ENCODE peak calls at places on chromosomes 2 and 18, in seven cellular contexts. One of them, this sample, is unnamed.

GRCh38 chr2:121530210-121530562 is 494 bp upstream of the RNU4ATAC start:
- DNase-seq in H9: peak; percentile 89
- DNase-seq in BE2C: peak; percentile 70
- DNase-seq in cardiac fibroblast: peak; percentile 78
- DNase-seq in foreskin keratinocyte: peak; percentile 66
- DNase-seq in RWPE1: peak; percentile 68
- DNase-seq in Calu3: peak; percentile 75
- DNase-seq in this sample: peak; percentile 76

GRCh38 chr18:26460449-26461091 is 87.8 kb downstream of the KCTD1 start:
- DNase-seq in cardiac fibroblast: peak; percentile 78
- DNase-seq in RWPE1: peak; percentile 72
- DNase-seq in Calu3: no peak
- DNase-seq in H9: no peak
- DNase-seq in BE2C: no peak
- DNase-seq in foreskin keratinocyte: peak; percentile 83
- DNase-seq in this sample: no peak

GRCh38 chr2:187461294-187462261 is 13.5 kb upstream of the CALCRL start:
- DNase-seq in foreskin keratinocyte: no peak
- DNase-seq in BE2C: no peak
- DNase-seq in cardiac fibroblast: peak; percentile 41
- DNase-seq in Calu3: no peak
- DNase-seq in H9: peak; percentile 82
- DNase-seq in RWPE1: no peak
- DNase-seq in this sample: no peak

GRCh38 chr2:21939961-21940360 is 816.2 kb downstream of the TDRD15 start:
- DNase-seq in Calu3: no peak
- DNase-seq in BE2C: no peak
- DNase-seq in H9: no peak
- DNase-seq in RWPE1: no peak
- DNase-seq in foreskin keratinocyte: no peak
- DNase-seq in cardiac fibroblast: no peak
- DNase-seq in this sample: no peak

GRCh38 chr2:232562515-232563151 is 12.1 kb downstream of the EIF4E2 start:
- DNase-seq in BE2C: no peak
- DNase-seq in cardiac fibroblast: no peak
- DNase-seq in foreskin keratinocyte: no peak
- DNase-seq in RWPE1: no peak
- DNase-seq in Calu3: no peak
- DNase-seq in H9: no peak
- DNase-seq in this sample: no peak

GRCh38 chr18:35409921-35410320 is 32.8 kb upstream of the ZNF396 start:
- DNase-seq in Calu3: peak; percentile 24
- DNase-seq in RWPE1: peak; percentile 8
- DNase-seq in foreskin keratinocyte: no peak
- DNase-seq in cardiac fibroblast: no peak
- DNase-seq in BE2C: no peak
- DNase-seq in H9: no peak
- DNase-seq in this sample: no peak

GRCh38 chr18:69691008-69691760 is 256.5 kb downstream of the CD226 start:
- DNase-seq in H9: no peak
- DNase-seq in Calu3: no peak
- DNase-seq in BE2C: no peak
- DNase-seq in cardiac fibroblast: no peak
- DNase-seq in foreskin keratinocyte: no peak
- DNase-seq in RWPE1: no peak
- DNase-seq in this sample: no peak

GRCh38 chr2:233349005-233349998 is 5.0 kb upstream of the DGKD start:
- DNase-seq in foreskin keratinocyte: no peak
- DNase-seq in RWPE1: no peak
- DNase-seq in cardiac fibroblast: peak; percentile 31
- DNase-seq in BE2C: peak; percentile 51
- DNase-seq in H9: no peak
- DNase-seq in Calu3: peak; percentile 6
- DNase-seq in this sample: no peak

GRCh38 chr2:30679416-30680088 is 127.7 kb downstream of the CAPN13 start:
- DNase-seq in H9: no peak
- DNase-seq in BE2C: no peak
- DNase-seq in foreskin keratinocyte: no peak
- DNase-seq in cardiac fibroblast: peak; percentile 45
- DNase-seq in Calu3: no peak
- DNase-seq in RWPE1: no peak
- DNase-seq in this sample: no peak

GRCh38 chr2:26846881-26847662 is 860 bp upstream of the DPYSL5 start:
- DNase-seq in cardiac fibroblast: no peak
- DNase-seq in H9: no peak
- DNase-seq in BE2C: peak; percentile 61
- DNase-seq in RWPE1: no peak
- DNase-seq in Calu3: no peak
- DNase-seq in foreskin keratinocyte: no peak
- DNase-seq in this sample: peak; percentile 46

GRCh38 chr18:50240083-50240563 is 26.2 kb downstream of the CFAP53 start:
- DNase-seq in H9: no peak
- DNase-seq in foreskin keratinocyte: peak; percentile 89
- DNase-seq in cardiac fibroblast: no peak
- DNase-seq in Calu3: peak; percentile 60
- DNase-seq in BE2C: no peak
- DNase-seq in RWPE1: peak; percentile 31
- DNase-seq in this sample: no peak

GRCh38 chr2:110116033-110116710 is 550 bp upstream of the MALL start:
- DNase-seq in foreskin keratinocyte: no peak
- DNase-seq in cardiac fibroblast: peak; percentile 90
- DNase-seq in BE2C: no peak
- DNase-seq in Calu3: peak; percentile 67
- DNase-seq in RWPE1: no peak
- DNase-seq in H9: peak; percentile 71
- DNase-seq in this sample: peak; percentile 41

GRCh38 chr18:33751613-33752221 is 173.7 kb downstream of the ASXL3 start:
- DNase-seq in H9: no peak
- DNase-seq in cardiac fibroblast: peak; percentile 38
- DNase-seq in Calu3: no peak
- DNase-seq in RWPE1: no peak
- DNase-seq in foreskin keratinocyte: no peak
- DNase-seq in BE2C: no peak
- DNase-seq in this sample: no peak

GRCh38 chr18:2529154-2529553 is 42.2 kb downstream of the METTL4 start:
- DNase-seq in BE2C: no peak
- DNase-seq in RWPE1: no peak
- DNase-seq in H9: peak; percentile 32
- DNase-seq in Calu3: peak; percentile 9
- DNase-seq in foreskin keratinocyte: peak; percentile 49
- DNase-seq in cardiac fibroblast: peak; percentile 35
- DNase-seq in this sample: no peak

GRCh38 chr2:147033046-147033445 is 811.8 kb upstream of the ACVR2A start:
- DNase-seq in foreskin keratinocyte: no peak
- DNase-seq in RWPE1: no peak
- DNase-seq in H9: no peak
- DNase-seq in BE2C: no peak
- DNase-seq in Calu3: no peak
- DNase-seq in cardiac fibroblast: peak; percentile 34
- DNase-seq in this sample: no peak

GRCh38 chr18:79429785-79430281 is 34.1 kb downstream of the NFATC1 start:
- DNase-seq in cardiac fibroblast: no peak
- DNase-seq in foreskin keratinocyte: no peak
- DNase-seq in H9: no peak
- DNase-seq in Calu3: no peak
- DNase-seq in RWPE1: no peak
- DNase-seq in BE2C: no peak
- DNase-seq in this sample: no peak

GRCh38 chr2:10597956-10598355 is 91.8 kb downstream of the NOL10 start:
- DNase-seq in H9: no peak
- DNase-seq in RWPE1: no peak
- DNase-seq in BE2C: no peak
- DNase-seq in cardiac fibroblast: no peak
- DNase-seq in Calu3: no peak
- DNase-seq in foreskin keratinocyte: peak; percentile 76
- DNase-seq in this sample: no peak

GRCh38 chr2:233404227-233404626 is 49.9 kb downstream of the DGKD start:
- DNase-seq in H9: no peak
- DNase-seq in BE2C: peak; percentile 50
- DNase-seq in RWPE1: no peak
- DNase-seq in foreskin keratinocyte: no peak
- DNase-seq in Calu3: peak; percentile 63
- DNase-seq in cardiac fibroblast: peak; percentile 71
- DNase-seq in this sample: peak; percentile 48

GRCh38 chr18:51300912-51301311 is 103.4 kb upstream of the MEX3C start:
- DNase-seq in RWPE1: no peak
- DNase-seq in Calu3: no peak
- DNase-seq in H9: no peak
- DNase-seq in BE2C: no peak
- DNase-seq in foreskin keratinocyte: no peak
- DNase-seq in cardiac fibroblast: peak; percentile 21
- DNase-seq in this sample: no peak

GRCh38 chr2:152175012-152175367 is 573 bp downstream of the STAM2 start:
- DNase-seq in cardiac fibroblast: no peak
- DNase-seq in BE2C: no peak
- DNase-seq in H9: no peak
- DNase-seq in RWPE1: no peak
- DNase-seq in foreskin keratinocyte: no peak
- DNase-seq in Calu3: no peak
- DNase-seq in this sample: no peak

GRCh38 chr2:46170611-46171385 is 126.4 kb upstream of the EPAS1 start:
- DNase-seq in Calu3: no peak
- DNase-seq in BE2C: peak; percentile 31
- DNase-seq in RWPE1: peak; percentile 26
- DNase-seq in foreskin keratinocyte: peak; percentile 71
- DNase-seq in cardiac fibroblast: no peak
- DNase-seq in H9: no peak
- DNase-seq in this sample: no peak

GRCh38 chr18:25284861-25285574 is 66.9 kb downstream of the ZNF521 start:
- DNase-seq in foreskin keratinocyte: no peak
- DNase-seq in cardiac fibroblast: peak; percentile 88
- DNase-seq in BE2C: no peak
- DNase-seq in Calu3: no peak
- DNase-seq in H9: no peak
- DNase-seq in RWPE1: no peak
- DNase-seq in this sample: no peak

GRCh38 chr18:39318462-39318861 is 1752.9 kb upstream of the CELF4 start:
- DNase-seq in RWPE1: no peak
- DNase-seq in Calu3: no peak
- DNase-seq in cardiac fibroblast: no peak
- DNase-seq in foreskin keratinocyte: no peak
- DNase-seq in BE2C: no peak
- DNase-seq in H9: no peak
- DNase-seq in this sample: no peak

GRCh38 chr2:207143474-207144190 is 22.1 kb downstream of the KLF7 start:
- DNase-seq in H9: peak; percentile 34
- DNase-seq in Calu3: no peak
- DNase-seq in RWPE1: no peak
- DNase-seq in cardiac fibroblast: peak; percentile 94
- DNase-seq in BE2C: peak; percentile 61
- DNase-seq in foreskin keratinocyte: no peak
- DNase-seq in this sample: peak; percentile 56

GRCh38 chr2:139122711-139123158 is 342.5 kb upstream of the NXPH2 start:
- DNase-seq in RWPE1: peak; percentile 3
- DNase-seq in foreskin keratinocyte: peak; percentile 51
- DNase-seq in H9: no peak
- DNase-seq in cardiac fibroblast: peak; percentile 69
- DNase-seq in Calu3: peak; percentile 32
- DNase-seq in BE2C: no peak
- DNase-seq in this sample: no peak

GRCh38 chr18:53018791-53019190 is 678.8 kb downstream of the DCC start:
- DNase-seq in RWPE1: no peak
- DNase-seq in BE2C: no peak
- DNase-seq in foreskin keratinocyte: no peak
- DNase-seq in Calu3: no peak
- DNase-seq in H9: no peak
- DNase-seq in cardiac fibroblast: no peak
- DNase-seq in this sample: no peak

GRCh38 chr2:240439698-240440151 is 4.3 kb downstream of the GPC1 start:
- DNase-seq in cardiac fibroblast: no peak
- DNase-seq in BE2C: peak; percentile 8
- DNase-seq in Calu3: no peak
- DNase-seq in RWPE1: no peak
- DNase-seq in foreskin keratinocyte: no peak
- DNase-seq in H9: no peak
- DNase-seq in this sample: no peak
- TF ChIP-seq CTCF in cardiac fibroblast: no peak
- TF ChIP-seq CTCF in BE2C: no peak
- TF ChIP-seq CTCF in Calu3: no peak
- TF ChIP-seq CTCF in RWPE1: no peak
- TF ChIP-seq CTCF in foreskin keratinocyte: no peak
- TF ChIP-seq CTCF in H9: no peak
- TF ChIP-seq CTCF in this sample: no peak

GRCh38 chr2:105294844-105295481 is 34.6 kb downstream of the TGFBRAP1 start:
- DNase-seq in cardiac fibroblast: peak; percentile 80
- DNase-seq in RWPE1: peak; percentile 34
- DNase-seq in Calu3: peak; percentile 61
- DNase-seq in H9: peak; percentile 82
- DNase-seq in foreskin keratinocyte: no peak
- DNase-seq in BE2C: peak; percentile 76
- DNase-seq in this sample: peak; percentile 73
- TF ChIP-seq CTCF in cardiac fibroblast: peak; percentile 69
- TF ChIP-seq CTCF in RWPE1: peak; percentile 35
- TF ChIP-seq CTCF in Calu3: peak; percentile 54
- TF ChIP-seq CTCF in H9: peak; percentile 75
- TF ChIP-seq CTCF in foreskin keratinocyte: peak; percentile 76
- TF ChIP-seq CTCF in BE2C: peak; percentile 61
- TF ChIP-seq CTCF in this sample: peak; percentile 62

GRCh38 chr2:180358458-180358857 is 351.4 kb upstream of the CWC22 start:
- DNase-seq in cardiac fibroblast: no peak
- DNase-seq in BE2C: no peak
- DNase-seq in foreskin keratinocyte: no peak
- DNase-seq in Calu3: no peak
- DNase-seq in H9: no peak
- DNase-seq in RWPE1: no peak
- DNase-seq in this sample: no peak
- TF ChIP-seq CTCF in cardiac fibroblast: no peak
- TF ChIP-seq CTCF in BE2C: no peak
- TF ChIP-seq CTCF in foreskin keratinocyte: peak; percentile 16
- TF ChIP-seq CTCF in Calu3: no peak
- TF ChIP-seq CTCF in H9: peak; percentile 29
- TF ChIP-seq CTCF in RWPE1: no peak
- TF ChIP-seq CTCF in this sample: no peak

DNA sequence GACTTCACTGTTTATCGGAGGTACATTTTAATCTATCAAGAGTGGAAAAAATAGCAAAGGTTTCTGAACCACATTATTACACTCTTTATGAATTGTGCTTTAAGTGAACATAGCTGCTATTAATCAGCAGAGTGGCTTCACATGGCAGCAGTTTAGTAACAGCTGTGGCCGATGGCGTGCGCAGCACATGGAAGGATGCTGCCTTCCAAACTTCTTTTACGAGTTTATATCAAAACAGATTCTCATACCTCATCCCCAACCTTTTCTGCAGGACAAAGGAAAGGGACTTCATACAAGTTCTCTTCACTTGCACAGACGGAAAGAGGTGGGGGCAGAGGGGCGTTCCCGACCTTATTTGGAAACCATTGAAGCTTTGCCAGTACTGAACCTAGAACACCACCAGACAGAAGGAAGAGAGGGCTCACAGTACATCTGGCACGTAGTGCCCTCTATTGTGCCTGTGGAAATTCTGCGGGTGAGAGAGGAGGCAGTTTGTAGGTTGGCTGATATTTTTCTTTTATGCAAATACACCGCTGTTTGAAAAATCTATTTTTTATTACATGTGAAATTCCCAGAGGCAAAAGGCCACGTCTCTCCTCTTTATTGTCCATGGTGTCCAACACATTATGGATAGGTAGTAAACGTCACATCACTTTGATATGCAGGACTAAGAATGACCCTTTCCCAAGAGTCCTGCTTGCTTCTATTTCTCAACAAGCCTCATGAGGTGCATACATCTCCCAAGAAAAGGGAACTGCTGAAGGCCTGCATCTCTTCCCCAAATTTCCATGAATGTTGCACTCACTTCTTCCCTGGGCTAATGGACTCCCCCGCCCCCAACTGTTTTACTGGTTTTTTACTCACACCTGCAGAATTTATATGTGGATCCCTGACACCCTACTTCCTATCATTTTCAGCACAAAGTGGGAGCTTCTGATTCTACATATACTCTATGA is 31.4 kb downstream of the COLEC12 start:
- DNase-seq in cardiac fibroblast: no peak
- DNase-seq in foreskin keratinocyte: no peak
- DNase-seq in H9: no peak
- DNase-seq in BE2C: peak; percentile 16
- DNase-seq in RWPE1: no peak
- DNase-seq in Calu3: no peak
- DNase-seq in this sample: no peak
- TF ChIP-seq CTCF in cardiac fibroblast: no peak
- TF ChIP-seq CTCF in foreskin keratinocyte: no peak
- TF ChIP-seq CTCF in H9: no peak
- TF ChIP-seq CTCF in BE2C: peak; percentile 47
- TF ChIP-seq CTCF in RWPE1: no peak
- TF ChIP-seq CTCF in Calu3: no peak
- TF ChIP-seq CTCF in this sample: no peak

This sample was measured in glutamatergic neuron.